ENCODE peak calls at places on chromosomes 16 and 17, in five cellular contexts. S, A, M, O and J are unnamed samples.

GRCh38 chr17:42673885-42674754 is 2.7 kb downstream of the PLEKHH3 start:
- DNase-seq in S (peak; percentile 75), A (peak; percentile 81), M (no peak), O (peak; percentile 48), J (peak; percentile 45)

GRCh38 chr16:30166202-30166902 is 17.1 kb upstream of the CORO1A start:
- DNase-seq in S (no peak), A (no peak), M (peak; percentile 73), O (no peak), J (no peak)

GRCh38 chr16:87206646-87207451 is 110.3 kb downstream of the C16orf95 start:
- DNase-seq in S (no peak), A (no peak), M (no peak), O (no peak), J (no peak)

GRCh38 chr16:969508-970378 is 1.0 kb downstream of the LMF1 start:
- DNase-seq in S (peak; percentile 27), A (no peak), M (no peak), O (no peak), J (peak; percentile 40)

GRCh38 chr16:2088192-2088631 is 40.4 kb downstream of the TSC2 start:
- DNase-seq in S (no peak), A (no peak), M (no peak), O (no peak), J (no peak)

GRCh38 chr16:88649924-88650748 is 717 bp downstream of the CYBA start:
- DNase-seq in S (peak; percentile 55), A (peak; percentile 71), M (no peak), O (peak; percentile 43), J (no peak)

GRCh38 chr16:18839555-18839954 is 38.2 kb upstream of the ARL6IP1 start:
- DNase-seq in S (no peak), A (no peak), M (no peak), O (peak; percentile 66), J (no peak)

GRCh38 chr17:39935896-39936295 is 8.4 kb downstream of the LRRC3C start:
- DNase-seq in S (peak; percentile 30), A (no peak), M (no peak), O (no peak), J (no peak)

GRCh38 chr16:82835487-82836160 is 208.9 kb downstream of the CDH13 start:
- DNase-seq in S (no peak), A (no peak), M (no peak), O (no peak), J (no peak)

GRCh38 chr17:8494506-8495111 is 58.9 kb downstream of the NDEL1 start:
- DNase-seq in S (no peak), A (no peak), M (no peak), O (no peak), J (no peak)

GRCh38 chr16:62038225-62038624 is 2.0 kb upstream of the CDH8 start:
- DNase-seq in S (no peak), A (no peak), M (no peak), O (no peak), J (no peak)

GRCh38 chr17:45857977-45858708 is 13.5 kb downstream of the SPPL2C start:
- DNase-seq in S (peak; percentile 40), A (no peak), M (no peak), O (peak; percentile 40), J (no peak)

DNA sequence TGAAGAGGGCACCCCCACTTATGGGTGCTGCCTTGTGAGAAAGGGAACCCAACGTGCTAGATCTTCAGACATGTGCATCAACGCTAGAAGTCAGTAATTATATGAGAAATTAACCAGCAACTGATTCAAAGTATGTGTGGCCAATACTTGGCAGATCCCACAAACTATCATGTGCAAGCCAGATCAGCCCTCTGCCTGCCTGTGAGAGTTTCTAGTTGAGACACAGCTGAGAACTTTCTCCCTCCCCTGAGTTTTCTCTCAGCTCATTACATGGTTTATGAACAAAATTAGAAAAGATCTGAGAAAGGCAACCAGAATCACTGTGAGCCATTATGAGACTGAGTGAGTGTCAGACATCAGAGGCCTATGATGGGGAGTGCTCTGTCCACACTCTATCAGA is 51.7 kb downstream of the GTF3C1 start:
- DNase-seq in S (no peak), A (no peak), M (no peak), O (no peak), J (no peak)
- TF ChIP-seq FOXM1 in S (no peak), A (no peak), M (no peak), O (no peak), J (no peak)

GRCh38 chr17:60960398-60961065 is 282.9 kb downstream of the BCAS3 start:
- DNase-seq in S (no peak), A (no peak), M (no peak), O (no peak), J (no peak)

GRCh38 chr17:60964160-60964559 is 286.5 kb downstream of the BCAS3 start:
- DNase-seq in S (no peak), A (no peak), M (no peak), O (no peak), J (no peak)

GRCh38 chr17:60959011-60959410 is 281.4 kb downstream of the BCAS3 start:
- DNase-seq in S (no peak), A (no peak), M (no peak), O (no peak), J (no peak)

GRCh38 chr17:60959696-60960095 is 282.0 kb downstream of the BCAS3 start:
- DNase-seq in S (no peak), A (no peak), M (no peak), O (peak; percentile 8), J (no peak)
- TF ChIP-seq FOXM1 in S (no peak), A (no peak), M (no peak), O (no peak), J (no peak)

GRCh38 chr17:19955099-19955498 is 22.5 kb downstream of the AKAP10 start:
- DNase-seq in S (no peak), A (no peak), M (no peak), O (no peak), J (no peak)
- TF ChIP-seq FOXM1 in S (no peak), A (no peak), M (no peak), O (no peak), J (no peak)

GRCh38 chr17:59378621-59379194 is 47.3 kb downstream of the YPEL2 start:
- DNase-seq in S (no peak), A (no peak), M (no peak), O (no peak), J (no peak)
- TF ChIP-seq FOXM1 in S (no peak), A (no peak), M (no peak), O (no peak), J (no peak)